ENCODE peak calls at places on chromosome 4, in eight cellular contexts. X is fibroblast of lung; Y is left cardiac atrium; U is activated naive CD4-positive, alpha-beta T cell; A is C1 segment of cervical spinal cord; K is activated gamma-delta T cell treated with Interleukin-2 at 50 U/mL for 16 hours; P is NCI-H1092 treated with DMSO at 0.1 percent for 48 hours; M is Peyer's patch. L is an unnamed sample.

GRCh38 chr4:166498541-166498940 is 625.5 kb downstream of the TLL1 start:
- DNase-seq in X (peak), Y (no peak), U (no peak), A (no peak), K (no peak), P (no peak), M (no peak), L (no peak)

GRCh38 chr4:55183926-55184599 is 58.7 kb upstream of the KDR start:
- DNase-seq in X (peak), Y (peak), U (no peak), A (no peak), K (no peak), P (no peak), M (no peak), L (no peak)

GRCh38 chr4:155657169-155657568 is 9.5 kb upstream of the GUCY1A1 start:
- DNase-seq in X (no peak), Y (no peak), U (no peak), A (no peak), K (no peak), P (no peak), M (no peak), L (no peak)

GRCh38 chr4:108619372-108620100 is 840 bp upstream of the RPL34 start:
- DNase-seq in X (no peak), Y (no peak), U (peak), A (peak), K (no peak), P (no peak), M (no peak), L (no peak)

GRCh38 chr4:147691820-147692219 is 7.9 kb upstream of the PRMT9 start:
- DNase-seq in X (no peak), Y (no peak), U (no peak), A (no peak), K (no peak), P (no peak), M (no peak), L (no peak)

GRCh38 chr4:2340272-2341061 is 78.0 kb downstream of the ZFYVE28 start:
- DNase-seq in X (no peak), Y (no peak), U (no peak), A (no peak), K (no peak), P (no peak), M (peak), L (no peak)

GRCh38 chr4:111228874-111229273 is 606.0 kb upstream of the PITX2 start:
- DNase-seq in X (peak), Y (no peak), U (no peak), A (no peak), K (no peak), P (no peak), M (no peak), L (no peak)

GRCh38 chr4:101475246-101475645 is 127.9 kb upstream of the PPP3CA start:
- DNase-seq in X (no peak), Y (no peak), U (no peak), A (no peak), K (no peak), P (no peak), M (no peak), L (no peak)

GRCh38 chr4:110033994-110034393 is 121.3 kb downstream of the EGF start:
- DNase-seq in X (no peak), Y (no peak), U (no peak), A (no peak), K (no peak), P (no peak), M (no peak), L (no peak)

GRCh38 chr4:133151681-133152329 is 2.7 kb downstream of the PCDH10 start:
- DNase-seq in X (peak), Y (no peak), U (no peak), A (peak), K (no peak), P (no peak), M (no peak), L (no peak)

GRCh38 chr4:17968721-17969120 is 52.8 kb downstream of the LCORL start:
- DNase-seq in X (no peak), Y (no peak), U (no peak), A (no peak), K (no peak), P (no peak), M (no peak), L (no peak)

GRCh38 chr4:168021666-168022065 is 70.7 kb upstream of the ANXA10 start:
- DNase-seq in X (peak), Y (no peak), U (no peak), A (no peak), K (no peak), P (no peak), M (no peak), L (no peak)

GRCh38 chr4:132227349-132228165 is 921.5 kb upstream of the PCDH10 start:
- DNase-seq in X (peak), Y (peak), U (no peak), A (peak), K (no peak), P (no peak), M (no peak), L (peak)

GRCh38 chr4:184293552-184293951 is 75.9 kb upstream of the ENPP6 start:
- DNase-seq in X (no peak), Y (no peak), U (no peak), A (no peak), K (no peak), P (no peak), M (no peak), L (no peak)